ENCODE peak calls at places on chromosomes 7 and 10, in ten cellular contexts. One of them, this sample, is unnamed.

GRCh38 chr7:157760004-157760730 is 423.4 kb downstream of the DNAJB6 start:
- DNase-seq in OCI-LY7: peak
- DNase-seq in brain microvascular endothelial cell: no peak
- DNase-seq in HEK293T: no peak
- DNase-seq in BJ: no peak
- DNase-seq in Caco-2: no peak
- DNase-seq in activated naive CD4-positive, alpha-beta T cell treated with anti-CD3 and anti-CD28 coated beads for 36 hours: peak
- DNase-seq in cardiac fibroblast: no peak
- DNase-seq in activated naive CD8-positive, alpha-beta T cell treated with anti-CD3 and anti-CD28 coated beads for 36 hours: no peak
- DNase-seq in neural progenitor cell: peak
- DNase-seq in this sample: peak

GRCh38 chr10:22598488-22598887 is 115.9 kb downstream of the PIP4K2A start:
- DNase-seq in OCI-LY7: no peak
- DNase-seq in brain microvascular endothelial cell: peak
- DNase-seq in HEK293T: no peak
- DNase-seq in BJ: no peak
- DNase-seq in Caco-2: no peak
- DNase-seq in activated naive CD4-positive, alpha-beta T cell treated with anti-CD3 and anti-CD28 coated beads for 36 hours: no peak
- DNase-seq in cardiac fibroblast: no peak
- DNase-seq in activated naive CD8-positive, alpha-beta T cell treated with anti-CD3 and anti-CD28 coated beads for 36 hours: no peak
- DNase-seq in neural progenitor cell: no peak
- DNase-seq in this sample: no peak

GRCh38 chr10:33657154-33657900 is 322.9 kb upstream of the NRP1 start:
- DNase-seq in OCI-LY7: no peak
- DNase-seq in brain microvascular endothelial cell: peak
- DNase-seq in HEK293T: no peak
- DNase-seq in BJ: no peak
- DNase-seq in Caco-2: no peak
- DNase-seq in activated naive CD4-positive, alpha-beta T cell treated with anti-CD3 and anti-CD28 coated beads for 36 hours: no peak
- DNase-seq in cardiac fibroblast: peak
- DNase-seq in activated naive CD8-positive, alpha-beta T cell treated with anti-CD3 and anti-CD28 coated beads for 36 hours: no peak
- DNase-seq in neural progenitor cell: no peak
- DNase-seq in this sample: no peak

GRCh38 chr10:97210576-97210975 is 24.8 kb upstream of the SLIT1 start:
- DNase-seq in OCI-LY7: peak
- DNase-seq in brain microvascular endothelial cell: peak
- DNase-seq in HEK293T: peak
- DNase-seq in BJ: no peak
- DNase-seq in Caco-2: peak
- DNase-seq in activated naive CD4-positive, alpha-beta T cell treated with anti-CD3 and anti-CD28 coated beads for 36 hours: peak
- DNase-seq in cardiac fibroblast: peak
- DNase-seq in activated naive CD8-positive, alpha-beta T cell treated with anti-CD3 and anti-CD28 coated beads for 36 hours: peak
- DNase-seq in neural progenitor cell: peak
- DNase-seq in this sample: peak

GRCh38 chr7:2373124-2373556 is 18.5 kb downstream of the EIF3B start:
- DNase-seq in OCI-LY7: no peak
- DNase-seq in brain microvascular endothelial cell: no peak
- DNase-seq in HEK293T: no peak
- DNase-seq in BJ: no peak
- DNase-seq in Caco-2: no peak
- DNase-seq in activated naive CD4-positive, alpha-beta T cell treated with anti-CD3 and anti-CD28 coated beads for 36 hours: no peak
- DNase-seq in cardiac fibroblast: no peak
- DNase-seq in activated naive CD8-positive, alpha-beta T cell treated with anti-CD3 and anti-CD28 coated beads for 36 hours: no peak
- DNase-seq in neural progenitor cell: no peak
- DNase-seq in this sample: no peak

GRCh38 chr10:77939561-77940001 is 13.0 kb upstream of the DLG5 start:
- DNase-seq in OCI-LY7: no peak
- DNase-seq in brain microvascular endothelial cell: peak
- DNase-seq in HEK293T: no peak
- DNase-seq in BJ: no peak
- DNase-seq in Caco-2: peak
- DNase-seq in activated naive CD4-positive, alpha-beta T cell treated with anti-CD3 and anti-CD28 coated beads for 36 hours: no peak
- DNase-seq in cardiac fibroblast: peak
- DNase-seq in activated naive CD8-positive, alpha-beta T cell treated with anti-CD3 and anti-CD28 coated beads for 36 hours: no peak
- DNase-seq in neural progenitor cell: peak
- DNase-seq in this sample: peak

GRCh38 chr7:117489016-117489415 is 9.2 kb downstream of the CFTR start:
- DNase-seq in OCI-LY7: no peak
- DNase-seq in brain microvascular endothelial cell: no peak
- DNase-seq in HEK293T: no peak
- DNase-seq in BJ: no peak
- DNase-seq in Caco-2: no peak
- DNase-seq in activated naive CD4-positive, alpha-beta T cell treated with anti-CD3 and anti-CD28 coated beads for 36 hours: no peak
- DNase-seq in cardiac fibroblast: no peak
- DNase-seq in activated naive CD8-positive, alpha-beta T cell treated with anti-CD3 and anti-CD28 coated beads for 36 hours: no peak
- DNase-seq in neural progenitor cell: no peak
- DNase-seq in this sample: no peak

GRCh38 chr7:73701357-73701995 is 18.0 kb downstream of the STX1A start:
- DNase-seq in OCI-LY7: peak
- DNase-seq in brain microvascular endothelial cell: peak
- DNase-seq in HEK293T: peak
- DNase-seq in BJ: peak
- DNase-seq in Caco-2: peak
- DNase-seq in activated naive CD4-positive, alpha-beta T cell treated with anti-CD3 and anti-CD28 coated beads for 36 hours: peak
- DNase-seq in cardiac fibroblast: peak
- DNase-seq in activated naive CD8-positive, alpha-beta T cell treated with anti-CD3 and anti-CD28 coated beads for 36 hours: no peak
- DNase-seq in neural progenitor cell: peak
- DNase-seq in this sample: peak

GRCh38 chr7:89264126-89264525 is 468.6 kb upstream of the TEX47 start:
- DNase-seq in OCI-LY7: no peak
- DNase-seq in brain microvascular endothelial cell: no peak
- DNase-seq in HEK293T: no peak
- DNase-seq in BJ: no peak
- DNase-seq in Caco-2: no peak
- DNase-seq in activated naive CD4-positive, alpha-beta T cell treated with anti-CD3 and anti-CD28 coated beads for 36 hours: no peak
- DNase-seq in cardiac fibroblast: no peak
- DNase-seq in activated naive CD8-positive, alpha-beta T cell treated with anti-CD3 and anti-CD28 coated beads for 36 hours: no peak
- DNase-seq in neural progenitor cell: no peak
- DNase-seq in this sample: no peak

GRCh38 chr7:150972094-150972493 is 6.0 kb downstream of the KCNH2 start:
- DNase-seq in OCI-LY7: no peak
- DNase-seq in brain microvascular endothelial cell: no peak
- DNase-seq in HEK293T: no peak
- DNase-seq in BJ: no peak
- DNase-seq in Caco-2: no peak
- DNase-seq in activated naive CD4-positive, alpha-beta T cell treated with anti-CD3 and anti-CD28 coated beads for 36 hours: no peak
- DNase-seq in cardiac fibroblast: no peak
- DNase-seq in activated naive CD8-positive, alpha-beta T cell treated with anti-CD3 and anti-CD28 coated beads for 36 hours: no peak
- DNase-seq in neural progenitor cell: peak
- DNase-seq in this sample: no peak

GRCh38 chr7:99579956-99580777 is 17.9 kb upstream of the TMEM225B start:
- DNase-seq in OCI-LY7: no peak
- DNase-seq in brain microvascular endothelial cell: no peak
- DNase-seq in HEK293T: no peak
- DNase-seq in BJ: no peak
- DNase-seq in Caco-2: no peak
- DNase-seq in activated naive CD4-positive, alpha-beta T cell treated with anti-CD3 and anti-CD28 coated beads for 36 hours: peak
- DNase-seq in cardiac fibroblast: peak
- DNase-seq in activated naive CD8-positive, alpha-beta T cell treated with anti-CD3 and anti-CD28 coated beads for 36 hours: peak
- DNase-seq in neural progenitor cell: peak
- DNase-seq in this sample: peak

GRCh38 chr7:95201718-95202117 is 122.6 kb downstream of the PON1 start:
- DNase-seq in OCI-LY7: no peak
- DNase-seq in brain microvascular endothelial cell: no peak
- DNase-seq in HEK293T: no peak
- DNase-seq in BJ: no peak
- DNase-seq in Caco-2: no peak
- DNase-seq in activated naive CD4-positive, alpha-beta T cell treated with anti-CD3 and anti-CD28 coated beads for 36 hours: no peak
- DNase-seq in cardiac fibroblast: no peak
- DNase-seq in activated naive CD8-positive, alpha-beta T cell treated with anti-CD3 and anti-CD28 coated beads for 36 hours: no peak
- DNase-seq in neural progenitor cell: no peak
- DNase-seq in this sample: no peak

GRCh38 chr7:17681965-17682364 is 258.3 kb downstream of the SNX13 start:
- DNase-seq in OCI-LY7: no peak
- DNase-seq in brain microvascular endothelial cell: no peak
- DNase-seq in HEK293T: no peak
- DNase-seq in BJ: no peak
- DNase-seq in Caco-2: no peak
- DNase-seq in activated naive CD4-positive, alpha-beta T cell treated with anti-CD3 and anti-CD28 coated beads for 36 hours: no peak
- DNase-seq in cardiac fibroblast: peak
- DNase-seq in activated naive CD8-positive, alpha-beta T cell treated with anti-CD3 and anti-CD28 coated beads for 36 hours: no peak
- DNase-seq in neural progenitor cell: no peak
- DNase-seq in this sample: no peak

GRCh38 chr10:77104459-77104980 is 533.1 kb downstream of the KCNMA1 start:
- DNase-seq in OCI-LY7: no peak
- DNase-seq in brain microvascular endothelial cell: peak
- DNase-seq in HEK293T: no peak
- DNase-seq in BJ: peak
- DNase-seq in Caco-2: no peak
- DNase-seq in activated naive CD4-positive, alpha-beta T cell treated with anti-CD3 and anti-CD28 coated beads for 36 hours: no peak
- DNase-seq in cardiac fibroblast: peak
- DNase-seq in activated naive CD8-positive, alpha-beta T cell treated with anti-CD3 and anti-CD28 coated beads for 36 hours: no peak
- DNase-seq in neural progenitor cell: no peak
- DNase-seq in this sample: no peak

GRCh38 chr10:88879754-88880286 is at the start of gene STAMBPL1:
- DNase-seq in OCI-LY7: peak
- DNase-seq in brain microvascular endothelial cell: no peak
- DNase-seq in HEK293T: no peak
- DNase-seq in BJ: no peak
- DNase-seq in Caco-2: peak
- DNase-seq in activated naive CD4-positive, alpha-beta T cell treated with anti-CD3 and anti-CD28 coated beads for 36 hours: peak
- DNase-seq in cardiac fibroblast: peak
- DNase-seq in activated naive CD8-positive, alpha-beta T cell treated with anti-CD3 and anti-CD28 coated beads for 36 hours: peak
- DNase-seq in neural progenitor cell: no peak
- DNase-seq in this sample: no peak

GRCh38 chr10:106474891-106475290 is 689.6 kb downstream of the SORCS1 start:
- DNase-seq in OCI-LY7: no peak
- DNase-seq in brain microvascular endothelial cell: no peak
- DNase-seq in HEK293T: no peak
- DNase-seq in BJ: no peak
- DNase-seq in Caco-2: no peak
- DNase-seq in activated naive CD4-positive, alpha-beta T cell treated with anti-CD3 and anti-CD28 coated beads for 36 hours: no peak
- DNase-seq in cardiac fibroblast: no peak
- DNase-seq in activated naive CD8-positive, alpha-beta T cell treated with anti-CD3 and anti-CD28 coated beads for 36 hours: no peak
- DNase-seq in neural progenitor cell: no peak
- DNase-seq in this sample: no peak

GRCh38 chr7:36440880-36441279 is 51.2 kb downstream of the ANLN start:
- DNase-seq in OCI-LY7: no peak
- DNase-seq in brain microvascular endothelial cell: no peak
- DNase-seq in HEK293T: peak
- DNase-seq in BJ: no peak
- DNase-seq in Caco-2: no peak
- DNase-seq in activated naive CD4-positive, alpha-beta T cell treated with anti-CD3 and anti-CD28 coated beads for 36 hours: no peak
- DNase-seq in cardiac fibroblast: peak
- DNase-seq in activated naive CD8-positive, alpha-beta T cell treated with anti-CD3 and anti-CD28 coated beads for 36 hours: no peak
- DNase-seq in neural progenitor cell: peak
- DNase-seq in this sample: peak

GRCh38 chr10:102413806-102414561 is 4.6 kb downstream of the PSD start:
- DNase-seq in OCI-LY7: no peak
- DNase-seq in brain microvascular endothelial cell: no peak
- DNase-seq in HEK293T: no peak
- DNase-seq in BJ: no peak
- DNase-seq in Caco-2: no peak
- DNase-seq in activated naive CD4-positive, alpha-beta T cell treated with anti-CD3 and anti-CD28 coated beads for 36 hours: no peak
- DNase-seq in cardiac fibroblast: no peak
- DNase-seq in activated naive CD8-positive, alpha-beta T cell treated with anti-CD3 and anti-CD28 coated beads for 36 hours: no peak
- DNase-seq in neural progenitor cell: peak
- DNase-seq in this sample: no peak

GRCh38 chr7:101645951-101646350 is 16.9 kb upstream of the MYL10 start:
- DNase-seq in OCI-LY7: no peak
- DNase-seq in brain microvascular endothelial cell: no peak
- DNase-seq in HEK293T: no peak
- DNase-seq in BJ: no peak
- DNase-seq in Caco-2: no peak
- DNase-seq in activated naive CD4-positive, alpha-beta T cell treated with anti-CD3 and anti-CD28 coated beads for 36 hours: no peak
- DNase-seq in cardiac fibroblast: no peak
- DNase-seq in activated naive CD8-positive, alpha-beta T cell treated with anti-CD3 and anti-CD28 coated beads for 36 hours: no peak
- DNase-seq in neural progenitor cell: no peak
- DNase-seq in this sample: no peak